ENCODE peak calls at places on chromosomes 4 and X, in nine cellular contexts. B is suprapubic skin; U is fibroblast of lung; X is GM23248; F is CD8-positive, alpha-beta memory T cell; A is OCI-LY7; D is SK-N-SH; I is HCT116; V is cardiac muscle cell. J is an unnamed sample. For H3K36me3, the result is how much of the 10 kb centered on the place peaks cover.

GRCh38 chrX:24396236-24396929 is 35.9 kb downstream of the SUPT20HL1 start:
- DNase-seq in I (no peak), B (no peak), U (peak), F (no peak), V (no peak), D (no peak), A (no peak), X (peak), J (peak)

GRCh38 chrX:51361251-51361650 is 28.6 kb downstream of the NUDT10 start:
- DNase-seq in A (no peak), V (no peak), D (no peak), X (no peak), I (no peak), U (no peak), B (no peak), F (no peak), J (no peak)

GRCh38 chrX:6184900-6185515 is 43.7 kb downstream of the NLGN4X start:
- DNase-seq in B (no peak), D (no peak), F (no peak), I (no peak), A (peak), X (no peak), U (no peak), V (no peak), J (no peak)

GRCh38 chr4:37706032-37706431 is 19.9 kb upstream of the RELL1 start:
- DNase-seq in U (no peak), A (no peak), V (no peak), F (no peak), X (no peak), D (no peak), B (no peak), I (no peak), J (no peak)

GRCh38 chrX:39157796-39158195 is 356.5 kb downstream of the MID1IP1 start:
- DNase-seq in X (no peak), U (no peak), A (no peak), D (no peak), I (no peak), F (no peak), B (no peak), V (no peak), J (peak)

GRCh38 chrX:153829549-153829798 is 870 bp downstream of the PDZD4 start:
- DNase-seq in B (no peak), U (no peak), I (no peak), X (peak), A (no peak), D (peak), F (no peak), V (no peak), J (no peak)

GRCh38 chrX:119684916-119685224 is 8.1 kb downstream of the SEPTIN6 start:
- DNase-seq in B (no peak), D (no peak), U (no peak), I (no peak), X (peak), F (no peak), V (no peak), A (no peak), J (no peak)

GRCh38 chr4:120443111-120443510 is 376.5 kb upstream of the MAD2L1 start:
- DNase-seq in X (peak), U (peak), I (no peak), B (no peak), D (no peak), V (no peak), F (no peak), A (no peak), J (peak)

GRCh38 chrX:84318661-84319060 is 130.7 kb upstream of the RPS6KA6 start:
- DNase-seq in V (no peak), I (no peak), X (no peak), A (no peak), F (no peak), U (no peak), B (no peak), D (no peak), J (no peak)

GRCh38 chr4:78660559-78660958 is 109.0 kb downstream of the ANXA3 start:
- DNase-seq in V (no peak), F (no peak), A (no peak), X (peak), D (no peak), I (no peak), U (no peak), B (no peak), J (peak)

GRCh38 chr4:4720671-4721070 is 138.8 kb upstream of the MSX1 start:
- DNase-seq in V (no peak), D (no peak), B (no peak), X (no peak), I (no peak), A (no peak), U (no peak), F (no peak), J (no peak)

GRCh38 chr4:81095411-81095810 is 64.9 kb downstream of the BMP3 start:
- DNase-seq in F (no peak), U (no peak), D (no peak), V (no peak), B (no peak), A (no peak), X (no peak), I (no peak), J (no peak)
- H3K27ac ChIP-seq in F (no peak), U (no peak), D (no peak), V (no peak), B (no peak), A (no peak), X (no peak), I (no peak), J (no peak)

GRCh38 chr4:176717237-176717636 is 75.5 kb downstream of the VEGFC start:
- DNase-seq in B (no peak), V (no peak), X (no peak), I (no peak), A (no peak), U (no peak), F (no peak), D (no peak), J (no peak)
- H3K36me3 ChIP-seq in B (under half), V (under half), X (under half), I (under half), A (under half), U (under half), F (under half), D (under half), J (under half)

GRCh38 chr4:7103031-7103598 is 35.3 kb upstream of the GRPEL1 start:
- DNase-seq in I (peak), X (peak), V (peak), D (peak), U (peak), A (peak), F (peak), B (peak), J (peak)
- H3K27ac ChIP-seq in I (peak), X (no peak), V (no peak), D (peak), U (peak), A (no peak), F (peak), B (peak), J (no peak)

DNA sequence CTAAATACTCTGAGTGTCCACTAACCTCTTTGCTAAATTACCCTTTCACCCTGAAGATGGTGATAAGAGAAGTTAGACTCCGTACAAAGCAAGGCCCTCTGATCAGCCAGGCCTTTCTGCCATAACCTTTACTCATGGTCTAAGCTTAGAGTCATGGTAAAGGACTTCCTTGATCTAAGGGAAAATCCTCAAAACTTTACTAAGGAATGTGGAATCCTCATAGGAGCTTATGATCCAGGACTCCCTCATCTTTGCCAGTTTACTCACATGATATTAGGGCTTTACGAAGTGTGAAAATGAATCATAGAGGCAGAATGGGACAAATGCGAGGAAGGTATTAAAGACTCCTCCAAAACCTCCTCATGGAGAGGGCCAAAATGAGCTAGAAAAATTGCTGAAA is 7.9 kb upstream of the FAM13A start:
- DNase-seq in A (no peak), X (no peak), V (no peak), F (no peak), I (no peak), D (no peak), U (no peak), B (no peak), J (no peak)
- H3K36me3 ChIP-seq in A (under half), X (under half), V (under half), F (under half), I (under half), D (under half), U (under half), B (under half), J (under half)

DNA sequence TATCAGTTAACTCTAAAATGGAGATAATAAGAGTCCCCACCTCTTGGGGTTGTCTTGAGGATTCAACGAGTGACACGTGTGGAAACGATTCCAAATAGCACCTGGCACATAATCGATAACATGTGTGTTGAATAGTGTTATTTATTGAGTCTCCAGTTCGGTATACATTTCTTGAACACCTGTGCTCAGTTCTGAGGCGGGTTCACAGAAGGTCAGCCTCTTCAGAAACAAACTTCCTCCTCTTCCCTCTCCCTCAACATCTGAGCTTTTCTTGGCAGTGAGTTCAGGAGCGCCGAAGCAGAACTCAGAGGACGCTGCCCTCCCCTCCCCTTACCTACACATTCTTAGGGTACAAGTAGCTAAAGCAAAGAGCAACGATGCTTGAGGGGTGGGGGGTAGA is 934 bp downstream of the PDHA1 start:
- DNase-seq in A (peak), B (no peak), X (no peak), U (no peak), D (no peak), V (no peak), F (no peak), I (no peak), J (no peak)
- H3K27ac ChIP-seq in A (no peak), B (peak), X (no peak), U (peak), D (no peak), V (peak), F (peak), I (no peak), J (no peak)

GRCh38 chr4:10736266-10736665 is 51.7 kb upstream of the CLNK start:
- DNase-seq in F (no peak), B (no peak), X (no peak), V (no peak), A (no peak), U (no peak), D (no peak), I (no peak), J (no peak)
- H3K36me3 ChIP-seq in F (under half), B (under half), X (under half), V (under half), A (under half), U (under half), D (under half), I (under half), J (under half)